ENCODE peak calls at places on chromosomes 13 and 19, in five cellular contexts. G, P, A, W and E are unnamed samples.

GRCh38 chr19:28358604-28359003 is 854.3 kb downstream of the UQCRFS1 start:
- DNase-seq in G (no peak), P (no peak), A (no peak), W (no peak), E (no peak)

GRCh38 chr19:41541990-41542584 is 33.9 kb upstream of the CEACAM21 start:
- DNase-seq in G (peak), P (peak), A (peak), W (peak), E (no peak)

GRCh38 chr13:47672982-47673670 is 327.9 kb downstream of the SUCLA2 start:
- DNase-seq in G (no peak), P (no peak), A (no peak), W (no peak), E (no peak)

GRCh38 chr13:38045278-38046048 is 175.9 kb upstream of the TRPC4 start:
- DNase-seq in G (no peak), P (no peak), A (peak), W (no peak), E (no peak)

GRCh38 chr13:75255653-75256052 is 226.3 kb downstream of the TBC1D4 start:
- DNase-seq in G (no peak), P (no peak), A (no peak), W (no peak), E (no peak)

GRCh38 chr13:21478881-21479808 is 20.0 kb upstream of the ZDHHC20 start:
- DNase-seq in G (peak), P (no peak), A (no peak), W (peak), E (peak)

GRCh38 chr13:73591861-73592260 is 533.1 kb downstream of the KLF5 start:
- DNase-seq in G (no peak), P (no peak), A (no peak), W (no peak), E (no peak)

GRCh38 chr19:55113570-55114039 is 3.8 kb downstream of the PPP1R12C start:
- DNase-seq in G (no peak), P (no peak), A (peak), W (no peak), E (no peak)

GRCh38 chr19:6270822-6271221 is 9.0 kb downstream of the MLLT1 start:
- DNase-seq in G (no peak), P (no peak), A (no peak), W (no peak), E (no peak)

GRCh38 chr13:40334616-40335015 is 331.8 kb downstream of the FOXO1 start:
- DNase-seq in G (no peak), P (no peak), A (no peak), W (no peak), E (no peak)

GRCh38 chr19:28864577-28865042 is 348.3 kb downstream of the UQCRFS1 start:
- DNase-seq in G (no peak), P (no peak), A (no peak), W (no peak), E (no peak)

GRCh38 chr19:38255759-38256052 is 468 bp downstream of the PPP1R14A start:
- DNase-seq in G (no peak), P (no peak), A (no peak), W (no peak), E (no peak)

GRCh38 chr19:50414850-50415660 is 3.7 kb upstream of the SPIB start:
- DNase-seq in G (peak), P (peak), A (peak), W (peak), E (no peak)

GRCh38 chr13:111228262-111229144 is 91.9 kb upstream of the TEX29 start:
- DNase-seq in G (no peak), P (no peak), A (no peak), W (no peak), E (no peak)

GRCh38 chr13:49828452-49828851 is 36.0 kb upstream of the KPNA3 start:
- DNase-seq in G (no peak), P (no peak), A (no peak), W (no peak), E (no peak)

GRCh38 chr19:48683349-48683748 is 10.5 kb upstream of the NTN5 start:
- DNase-seq in G (no peak), P (no peak), A (no peak), W (no peak), E (no peak)

GRCh38 chr13:23735329-23735728 is 153.9 kb downstream of the MIPEP start:
- DNase-seq in G (no peak), P (no peak), A (no peak), W (no peak), E (no peak)

GRCh38 chr13:113468461-113469147 is 15.3 kb upstream of the ADPRHL1 start:
- DNase-seq in G (no peak), P (no peak), A (no peak), W (no peak), E (no peak)

GRCh38 chr13:24894277-24894971 is 130.5 kb downstream of the RNF17 start:
- DNase-seq in G (no peak), P (no peak), A (no peak), W (no peak), E (no peak)

GRCh38 chr19:44745386-44745831 is 3.1 kb upstream of the BCL3 start:
- DNase-seq in G (no peak), P (no peak), A (no peak), W (no peak), E (no peak)

GRCh38 chr13:64154514-64154913 is 2738.9 kb upstream of the PCDH20 start:
- DNase-seq in G (no peak), P (no peak), A (no peak), W (no peak), E (no peak)

GRCh38 chr19:18320865-18321728 is 1.8 kb downstream of the LSM4 start:
- DNase-seq in G (no peak), P (no peak), A (no peak), W (no peak), E (no peak)

GRCh38 chr19:35913589-35913988 is 5.5 kb upstream of the TYROBP start:
- DNase-seq in G (no peak), P (no peak), A (no peak), W (no peak), E (no peak)

GRCh38 chr19:38840583-38840968 is 9.0 kb upstream of the ECH1 start:
- DNase-seq in G (no peak), P (no peak), A (no peak), W (no peak), E (no peak)

GRCh38 chr13:48579167-48579918 is 46.5 kb upstream of the RCBTB2 start:
- DNase-seq in G (no peak), P (no peak), A (no peak), W (no peak), E (no peak)

GRCh38 chr19:46878613-46879375 is 18.0 kb downstream of the ARHGAP35 start:
- DNase-seq in G (no peak), P (no peak), A (no peak), W (no peak), E (no peak)

GRCh38 chr13:103067751-103068563 is 1.7 kb upstream of the SLC10A2 start:
- DNase-seq in G (no peak), P (no peak), A (no peak), W (no peak), E (peak)

GRCh38 chr13:71979616-71980015 is 112.6 kb upstream of the DACH1 start:
- DNase-seq in G (no peak), P (no peak), A (no peak), W (no peak), E (no peak)

GRCh38 chr13:93227906-93228801 is 1.5 kb downstream of the GPC6 start:
- DNase-seq in G (no peak), P (no peak), A (peak), W (no peak), E (peak)